ENCODE peak calls at places on chromosomes 4 and X, in four cellular contexts. I, W, F and E are unnamed samples.

GRCh38 chr4:123930971-123931370 is 534.4 kb downstream of the SPRY1 start:
- DNase-seq in I (no peak), W (no peak), F (no peak), E (no peak)

GRCh38 chrX:47078129-47079043 is at the start of gene RGN:
- DNase-seq in I (no peak), W (peak; percentile 23), F (no peak), E (peak; percentile 14)

GRCh38 chr4:62080431-62080830 is 880.3 kb downstream of the ADGRL3 start:
- DNase-seq in I (no peak), W (no peak), F (no peak), E (no peak)

GRCh38 chr4:182807841-182808548 is 109.2 kb downstream of the DCTD start:
- DNase-seq in I (no peak), W (no peak), F (no peak), E (no peak)

GRCh38 chrX:41377624-41378023 is 43.7 kb downstream of the DDX3X start:
- DNase-seq in I (no peak), W (no peak), F (no peak), E (no peak)

GRCh38 chr4:64250061-64250460 is 159.2 kb downstream of the TECRL start:
- DNase-seq in I (no peak), W (no peak), F (no peak), E (no peak)

GRCh38 chr4:57044279-57044678 is 65.6 kb downstream of the POLR2B start:
- DNase-seq in I (no peak), W (no peak), F (no peak), E (no peak)

GRCh38 chr4:27861381-27861787 is 1000.7 kb downstream of the STIM2 start:
- DNase-seq in I (peak; percentile 29), W (peak; percentile 19), F (peak; percentile 14), E (peak; percentile 13)

GRCh38 chr4:159764343-159764952 is 661.6 kb downstream of the RAPGEF2 start:
- DNase-seq in I (peak; percentile 61), W (no peak), F (peak; percentile 51), E (peak; percentile 55)

GRCh38 chr4:19776929-19777328 is 474.8 kb upstream of the SLIT2 start:
- DNase-seq in I (no peak), W (no peak), F (no peak), E (no peak)

GRCh38 chrX:77426811-77427210 is 20.4 kb upstream of the FGF16 start:
- DNase-seq in I (no peak), W (no peak), F (no peak), E (no peak)

GRCh38 chr4:89539797-89540711 is 232.5 kb upstream of the GPRIN3 start:
- DNase-seq in I (no peak), W (no peak), F (no peak), E (no peak)

GRCh38 chr4:27084685-27085356 is 224.2 kb downstream of the STIM2 start:
- DNase-seq in I (no peak), W (no peak), F (peak; percentile 55), E (no peak)

GRCh38 chrX:154396948-154397887 is 959 bp upstream of the RPL10 start:
- DNase-seq in I (peak; percentile 82), W (peak; percentile 73), F (peak; percentile 79), E (peak; percentile 78)

GRCh38 chr4:26815199-26815598 is 45.4 kb upstream of the STIM2 start:
- DNase-seq in I (no peak), W (no peak), F (no peak), E (no peak)

DNA sequence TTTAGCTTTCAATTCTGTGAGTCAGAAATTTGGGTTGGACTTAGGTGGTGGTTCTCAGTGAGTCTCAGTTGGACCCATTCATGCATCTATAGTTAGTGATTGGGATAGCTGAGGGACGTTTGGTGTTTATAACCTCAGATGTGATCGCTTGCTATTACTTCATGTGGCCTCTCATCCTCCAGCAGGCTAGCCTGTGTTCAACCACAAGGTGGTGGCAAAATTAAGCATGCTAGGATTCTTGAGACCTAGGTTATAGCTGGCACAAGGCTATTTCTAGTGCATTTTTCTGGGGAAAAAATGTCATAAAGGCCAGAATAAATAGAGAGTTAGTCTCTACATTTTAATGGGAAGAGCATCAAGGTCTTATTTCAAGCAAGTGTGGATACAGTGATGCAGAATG is 10.9 kb upstream of the GRPR start:
- DNase-seq in I (peak; percentile 2), W (no peak), F (no peak), E (no peak)
- TF ChIP-seq CTCF in I (no peak), W (no peak), F (no peak), E (no peak)

GRCh38 chr4:41212221-41213203 is 1.8 kb downstream of the APBB2 start:
- DNase-seq in I (peak; percentile 69), W (peak; percentile 50), F (peak; percentile 56), E (peak; percentile 45)
- TF ChIP-seq CTCF in I (peak; percentile 65), W (peak; percentile 70), F (peak; percentile 78), E (no peak)

GRCh38 chr4:41134581-41134980 is 79.8 kb downstream of the APBB2 start:
- DNase-seq in I (no peak), W (no peak), F (no peak), E (no peak)
- TF ChIP-seq CTCF in I (no peak), W (no peak), F (no peak), E (no peak)

DNA sequence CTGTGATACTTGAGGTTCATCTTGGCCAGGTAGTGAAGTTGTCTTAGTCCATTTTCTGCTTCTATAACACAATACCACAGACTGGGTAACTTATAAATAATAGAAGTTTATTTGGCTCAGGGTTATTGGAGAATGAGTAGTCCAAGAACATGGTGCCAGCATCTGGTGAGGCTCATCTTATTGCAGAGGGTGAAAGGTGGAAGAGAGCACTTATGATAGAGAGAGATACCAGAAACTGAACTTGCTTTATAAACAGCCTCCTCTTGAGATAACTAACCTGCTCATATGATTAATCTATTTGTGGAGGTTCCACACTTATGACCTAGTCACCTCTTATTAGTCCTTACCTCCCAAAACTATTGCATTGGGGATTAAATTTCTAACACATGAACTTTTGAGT is 1.6 kb downstream of the C4orf51 start:
- DNase-seq in I (no peak), W (no peak), F (no peak), E (no peak)
- TF ChIP-seq CTCF in I (no peak), W (no peak), F (no peak), E (no peak)

DNA sequence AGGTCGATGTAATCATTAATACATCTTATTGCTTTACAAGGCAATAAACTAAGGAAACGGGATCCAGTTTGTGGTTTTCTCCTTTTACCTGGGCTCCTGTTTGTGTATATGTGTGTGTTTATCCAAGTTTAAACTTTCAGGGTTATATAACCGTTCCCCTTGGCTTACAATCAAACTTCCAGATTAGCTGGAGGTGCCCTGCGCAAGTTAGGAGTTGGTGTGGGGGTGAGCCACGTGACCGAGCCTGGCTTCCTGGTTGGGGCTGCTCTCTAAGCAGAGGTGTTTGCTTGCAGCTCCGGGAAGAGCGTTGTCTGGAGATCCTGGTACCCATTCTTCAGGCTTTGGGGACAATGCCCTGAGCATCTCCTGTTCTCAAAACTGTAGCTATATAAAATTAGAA is 129.2 kb downstream of the FHDC1 start:
- DNase-seq in I (no peak), W (no peak), F (no peak), E (no peak)
- TF ChIP-seq CTCF in I (no peak), W (no peak), F (no peak), E (no peak)

DNA sequence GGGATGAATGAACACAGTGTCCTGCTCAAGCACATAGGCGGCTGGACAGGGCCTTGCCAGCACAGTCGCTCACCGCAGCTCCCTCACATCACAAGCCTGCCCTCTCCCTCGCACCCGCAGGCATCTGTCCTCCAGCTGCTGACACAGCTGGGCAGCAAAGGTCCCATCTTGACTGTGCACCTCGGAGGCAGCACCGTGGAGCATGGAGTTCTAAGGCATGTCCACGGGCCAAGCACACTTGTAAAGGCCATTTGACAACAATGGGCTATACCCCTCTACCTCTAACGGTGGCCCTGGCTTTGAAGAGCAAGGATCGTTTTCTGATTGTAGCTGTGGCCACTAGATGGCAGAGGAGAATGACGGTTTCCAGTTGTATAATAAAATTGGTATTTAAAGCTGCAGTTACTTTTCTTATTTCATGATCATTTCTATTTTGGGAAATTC is 53.8 kb downstream of the APLN start:
- DNase-seq in I (peak; percentile 27), W (no peak), F (no peak), E (no peak)
- TF ChIP-seq CTCF in I (peak; percentile 54), W (peak; percentile 46), F (peak; percentile 68), E (no peak)

GRCh38 chrX:106999002-106999975 is 723 bp downstream of the MORC4 start:
- DNase-seq in I (peak; percentile 76), W (peak; percentile 44), F (peak; percentile 34), E (peak; percentile 61)
- TF ChIP-seq CTCF in I (peak; percentile 60), W (peak; percentile 45), F (peak; percentile 47), E (no peak)

DNA sequence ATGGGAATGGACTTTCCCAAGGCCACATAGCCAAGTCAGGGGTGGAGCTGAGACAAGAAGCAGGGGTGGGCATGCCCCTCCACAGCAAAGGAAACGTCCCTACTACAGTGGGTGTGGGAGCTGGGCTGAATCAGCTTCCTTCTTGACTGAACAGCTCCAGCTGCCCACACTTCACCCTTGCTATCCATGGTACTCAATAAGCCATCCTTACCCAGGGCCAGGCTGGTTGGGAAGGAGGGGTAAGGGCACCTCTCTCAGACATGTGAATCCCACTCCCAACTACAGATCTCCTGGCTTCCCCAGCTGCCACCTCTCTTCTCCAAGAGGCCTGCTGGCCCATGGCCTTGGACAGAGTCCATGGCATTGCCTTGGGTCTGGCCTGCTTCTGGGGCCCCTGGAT is 21.0 kb downstream of the LAS1L start:
- DNase-seq in I (no peak), W (no peak), F (no peak), E (no peak)
- TF ChIP-seq CTCF in I (no peak), W (no peak), F (no peak), E (no peak)

DNA sequence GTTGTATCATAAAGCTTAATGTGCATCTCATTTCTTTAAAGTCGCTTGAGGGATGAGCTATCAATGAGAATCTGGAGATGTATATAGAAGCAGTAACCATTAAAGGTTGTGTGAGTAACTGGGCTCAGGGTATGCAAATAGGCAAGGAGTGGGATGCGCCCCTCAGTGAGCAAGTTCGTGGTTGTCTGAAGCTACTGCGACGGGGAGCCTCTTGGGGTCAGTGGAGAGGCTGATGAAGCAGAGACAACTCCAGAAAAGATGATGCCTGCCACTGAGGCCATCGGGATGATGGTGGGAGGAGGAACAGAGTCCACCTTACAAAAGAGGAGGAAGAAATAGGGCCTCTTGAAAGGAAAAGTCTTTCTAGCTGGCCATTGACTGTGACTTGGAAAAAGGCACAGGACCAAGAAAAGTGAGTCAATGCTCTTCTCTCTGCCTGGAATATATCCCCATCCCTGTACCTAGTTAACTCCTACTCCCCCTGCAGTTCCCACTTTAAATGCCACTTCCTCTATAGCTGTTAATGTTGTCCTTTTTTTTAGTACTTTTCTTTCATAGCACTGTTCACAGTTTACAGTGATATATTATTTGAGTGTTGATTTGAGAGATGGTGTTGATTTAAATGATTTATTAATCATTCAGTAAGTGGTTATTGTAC is 51.4 kb upstream of the LSM6 start:
- DNase-seq in I (no peak), W (no peak), F (no peak), E (no peak)
- TF ChIP-seq CTCF in I (no peak), W (no peak), F (no peak), E (no peak)